ENCODE peak calls at places on chromosomes 6 and 20, in ten cellular contexts. One of them, this sample, is unnamed.

GRCh38 chr6:21257125-21257524 is 336.4 kb upstream of the SOX4 start:
- DNase-seq in activated gamma-delta T cell: no peak
- DNase-seq in AG04450: no peak
- DNase-seq in ACHN: no peak
- DNase-seq in stimulated activated CD8-positive, alpha-beta memory T cell treated with anti-CD3 and anti-CD28 coated beads, Interleukin-2, amount 100 ng/mL, for 1 hour: no peak
- DNase-seq in neural crest cell: no peak
- DNase-seq in upper lobe of left lung: no peak
- DNase-seq in CD8-positive, alpha-beta memory T cell: no peak
- DNase-seq in T-cell: no peak
- DNase-seq in CD14-positive monocyte: no peak
- DNase-seq in this sample: no peak

GRCh38 chr6:3750324-3751018 is 1.0 kb downstream of the PXDC1 start:
- DNase-seq in upper lobe of left lung: peak
- DNase-seq in CD14-positive monocyte: no peak
- DNase-seq in ACHN: peak
- DNase-seq in neural crest cell: no peak
- DNase-seq in CD8-positive, alpha-beta memory T cell: no peak
- DNase-seq in stimulated activated CD8-positive, alpha-beta memory T cell treated with anti-CD3 and anti-CD28 coated beads, Interleukin-2, amount 100 ng/mL, for 1 hour: no peak
- DNase-seq in activated gamma-delta T cell: no peak
- DNase-seq in AG04450: no peak
- DNase-seq in T-cell: no peak
- DNase-seq in this sample: peak

GRCh38 chr6:36825996-36826395 is 13.2 kb downstream of the CPNE5 start:
- DNase-seq in ACHN: no peak
- DNase-seq in neural crest cell: no peak
- DNase-seq in CD14-positive monocyte: no peak
- DNase-seq in activated gamma-delta T cell: no peak
- DNase-seq in CD8-positive, alpha-beta memory T cell: no peak
- DNase-seq in T-cell: no peak
- DNase-seq in AG04450: no peak
- DNase-seq in upper lobe of left lung: no peak
- DNase-seq in stimulated activated CD8-positive, alpha-beta memory T cell treated with anti-CD3 and anti-CD28 coated beads, Interleukin-2, amount 100 ng/mL, for 1 hour: no peak
- DNase-seq in this sample: no peak

GRCh38 chr6:17226766-17227338 is 54.3 kb upstream of the RBM24 start:
- DNase-seq in activated gamma-delta T cell: no peak
- DNase-seq in CD8-positive, alpha-beta memory T cell: no peak
- DNase-seq in upper lobe of left lung: no peak
- DNase-seq in CD14-positive monocyte: no peak
- DNase-seq in stimulated activated CD8-positive, alpha-beta memory T cell treated with anti-CD3 and anti-CD28 coated beads, Interleukin-2, amount 100 ng/mL, for 1 hour: no peak
- DNase-seq in AG04450: no peak
- DNase-seq in ACHN: no peak
- DNase-seq in T-cell: no peak
- DNase-seq in neural crest cell: no peak
- DNase-seq in this sample: no peak

GRCh38 chr6:41286544-41287346 is at the start of gene TREM1:
- DNase-seq in neural crest cell: no peak
- DNase-seq in AG04450: no peak
- DNase-seq in stimulated activated CD8-positive, alpha-beta memory T cell treated with anti-CD3 and anti-CD28 coated beads, Interleukin-2, amount 100 ng/mL, for 1 hour: no peak
- DNase-seq in activated gamma-delta T cell: no peak
- DNase-seq in CD8-positive, alpha-beta memory T cell: no peak
- DNase-seq in upper lobe of left lung: peak
- DNase-seq in T-cell: no peak
- DNase-seq in CD14-positive monocyte: peak
- DNase-seq in ACHN: no peak
- DNase-seq in this sample: no peak

GRCh38 chr20:3590164-3590563 is 73.0 kb downstream of the GFRA4 start:
- DNase-seq in CD14-positive monocyte: no peak
- DNase-seq in stimulated activated CD8-positive, alpha-beta memory T cell treated with anti-CD3 and anti-CD28 coated beads, Interleukin-2, amount 100 ng/mL, for 1 hour: no peak
- DNase-seq in T-cell: no peak
- DNase-seq in upper lobe of left lung: no peak
- DNase-seq in ACHN: no peak
- DNase-seq in neural crest cell: no peak
- DNase-seq in CD8-positive, alpha-beta memory T cell: no peak
- DNase-seq in AG04450: no peak
- DNase-seq in activated gamma-delta T cell: no peak
- DNase-seq in this sample: no peak

GRCh38 chr6:88477411-88477810 is 311.3 kb upstream of the CNR1 start:
- DNase-seq in T-cell: no peak
- DNase-seq in CD14-positive monocyte: no peak
- DNase-seq in stimulated activated CD8-positive, alpha-beta memory T cell treated with anti-CD3 and anti-CD28 coated beads, Interleukin-2, amount 100 ng/mL, for 1 hour: no peak
- DNase-seq in ACHN: peak
- DNase-seq in neural crest cell: no peak
- DNase-seq in upper lobe of left lung: no peak
- DNase-seq in AG04450: no peak
- DNase-seq in activated gamma-delta T cell: no peak
- DNase-seq in CD8-positive, alpha-beta memory T cell: no peak
- DNase-seq in this sample: no peak

GRCh38 chr6:52517502-52518278 is 59.2 kb downstream of the TRAM2 start:
- DNase-seq in activated gamma-delta T cell: no peak
- DNase-seq in CD8-positive, alpha-beta memory T cell: no peak
- DNase-seq in T-cell: no peak
- DNase-seq in CD14-positive monocyte: peak
- DNase-seq in upper lobe of left lung: peak
- DNase-seq in stimulated activated CD8-positive, alpha-beta memory T cell treated with anti-CD3 and anti-CD28 coated beads, Interleukin-2, amount 100 ng/mL, for 1 hour: no peak
- DNase-seq in AG04450: peak
- DNase-seq in ACHN: peak
- DNase-seq in neural crest cell: no peak
- DNase-seq in this sample: peak

GRCh38 chr20:7856756-7857155 is 83.5 kb downstream of the HAO1 start:
- DNase-seq in ACHN: no peak
- DNase-seq in CD8-positive, alpha-beta memory T cell: no peak
- DNase-seq in AG04450: no peak
- DNase-seq in neural crest cell: no peak
- DNase-seq in T-cell: no peak
- DNase-seq in stimulated activated CD8-positive, alpha-beta memory T cell treated with anti-CD3 and anti-CD28 coated beads, Interleukin-2, amount 100 ng/mL, for 1 hour: no peak
- DNase-seq in CD14-positive monocyte: no peak
- DNase-seq in activated gamma-delta T cell: no peak
- DNase-seq in upper lobe of left lung: no peak
- DNase-seq in this sample: no peak

GRCh38 chr20:17806739-17807441 is 107.1 kb downstream of the BANF2 start:
- DNase-seq in ACHN: no peak
- DNase-seq in T-cell: no peak
- DNase-seq in upper lobe of left lung: no peak
- DNase-seq in neural crest cell: no peak
- DNase-seq in CD14-positive monocyte: no peak
- DNase-seq in AG04450: peak
- DNase-seq in CD8-positive, alpha-beta memory T cell: no peak
- DNase-seq in stimulated activated CD8-positive, alpha-beta memory T cell treated with anti-CD3 and anti-CD28 coated beads, Interleukin-2, amount 100 ng/mL, for 1 hour: no peak
- DNase-seq in activated gamma-delta T cell: no peak
- DNase-seq in this sample: no peak

GRCh38 chr20:60352017-60352416 is 393.8 kb downstream of the CDH26 start:
- DNase-seq in stimulated activated CD8-positive, alpha-beta memory T cell treated with anti-CD3 and anti-CD28 coated beads, Interleukin-2, amount 100 ng/mL, for 1 hour: no peak
- DNase-seq in T-cell: no peak
- DNase-seq in upper lobe of left lung: no peak
- DNase-seq in CD8-positive, alpha-beta memory T cell: no peak
- DNase-seq in CD14-positive monocyte: no peak
- DNase-seq in neural crest cell: no peak
- DNase-seq in AG04450: no peak
- DNase-seq in activated gamma-delta T cell: no peak
- DNase-seq in ACHN: no peak
- DNase-seq in this sample: no peak

GRCh38 chr6:119865466-119866350 is 516.1 kb upstream of the MAN1A1 start:
- DNase-seq in stimulated activated CD8-positive, alpha-beta memory T cell treated with anti-CD3 and anti-CD28 coated beads, Interleukin-2, amount 100 ng/mL, for 1 hour: no peak
- DNase-seq in upper lobe of left lung: no peak
- DNase-seq in AG04450: no peak
- DNase-seq in ACHN: no peak
- DNase-seq in activated gamma-delta T cell: no peak
- DNase-seq in CD8-positive, alpha-beta memory T cell: no peak
- DNase-seq in T-cell: no peak
- DNase-seq in CD14-positive monocyte: no peak
- DNase-seq in neural crest cell: no peak
- DNase-seq in this sample: no peak

GRCh38 chr6:19848465-19848864 is 11.3 kb downstream of the ID4 start:
- DNase-seq in AG04450: no peak
- DNase-seq in activated gamma-delta T cell: no peak
- DNase-seq in CD8-positive, alpha-beta memory T cell: no peak
- DNase-seq in stimulated activated CD8-positive, alpha-beta memory T cell treated with anti-CD3 and anti-CD28 coated beads, Interleukin-2, amount 100 ng/mL, for 1 hour: no peak
- DNase-seq in upper lobe of left lung: no peak
- DNase-seq in T-cell: no peak
- DNase-seq in neural crest cell: no peak
- DNase-seq in CD14-positive monocyte: no peak
- DNase-seq in ACHN: no peak
- DNase-seq in this sample: no peak

GRCh38 chr6:138596591-138596990 is 97.3 kb upstream of the NHSL1 start:
- DNase-seq in activated gamma-delta T cell: no peak
- DNase-seq in CD14-positive monocyte: no peak
- DNase-seq in neural crest cell: no peak
- DNase-seq in upper lobe of left lung: no peak
- DNase-seq in AG04450: no peak
- DNase-seq in stimulated activated CD8-positive, alpha-beta memory T cell treated with anti-CD3 and anti-CD28 coated beads, Interleukin-2, amount 100 ng/mL, for 1 hour: no peak
- DNase-seq in T-cell: no peak
- DNase-seq in ACHN: no peak
- DNase-seq in CD8-positive, alpha-beta memory T cell: no peak
- DNase-seq in this sample: no peak

GRCh38 chr20:33977535-33977934 is 16.2 kb upstream of the RALY start:
- DNase-seq in upper lobe of left lung: no peak
- DNase-seq in neural crest cell: no peak
- DNase-seq in ACHN: no peak
- DNase-seq in activated gamma-delta T cell: no peak
- DNase-seq in stimulated activated CD8-positive, alpha-beta memory T cell treated with anti-CD3 and anti-CD28 coated beads, Interleukin-2, amount 100 ng/mL, for 1 hour: no peak
- DNase-seq in AG04450: no peak
- DNase-seq in T-cell: no peak
- DNase-seq in CD14-positive monocyte: no peak
- DNase-seq in CD8-positive, alpha-beta memory T cell: no peak
- DNase-seq in this sample: no peak

GRCh38 chr6:85866373-85866740 is 223.7 kb upstream of the SYNCRIP start:
- DNase-seq in neural crest cell: no peak
- DNase-seq in AG04450: no peak
- DNase-seq in CD8-positive, alpha-beta memory T cell: no peak
- DNase-seq in T-cell: no peak
- DNase-seq in ACHN: no peak
- DNase-seq in activated gamma-delta T cell: no peak
- DNase-seq in stimulated activated CD8-positive, alpha-beta memory T cell treated with anti-CD3 and anti-CD28 coated beads, Interleukin-2, amount 100 ng/mL, for 1 hour: no peak
- DNase-seq in upper lobe of left lung: no peak
- DNase-seq in CD14-positive monocyte: no peak
- DNase-seq in this sample: peak

GRCh38 chr6:154460306-154461071 is 50.0 kb downstream of the CNKSR3 start:
- DNase-seq in AG04450: no peak
- DNase-seq in activated gamma-delta T cell: no peak
- DNase-seq in stimulated activated CD8-positive, alpha-beta memory T cell treated with anti-CD3 and anti-CD28 coated beads, Interleukin-2, amount 100 ng/mL, for 1 hour: no peak
- DNase-seq in CD8-positive, alpha-beta memory T cell: no peak
- DNase-seq in ACHN: peak
- DNase-seq in neural crest cell: no peak
- DNase-seq in T-cell: no peak
- DNase-seq in CD14-positive monocyte: no peak
- DNase-seq in upper lobe of left lung: no peak
- DNase-seq in this sample: no peak

This sample was measured in SW480.